ENCODE peak calls at places on chromosomes 7 and 10, in five cellular contexts. X is stimulated activated CD8-positive, alpha-beta memory T cell treated with anti-CD3 and anti-CD28 coated beads, Interleukin-7, amount 100 ng/mL, for 1 hour; H is A172; M is AG09319; P is thoracic aorta. N is an unnamed sample.
A peak's percentile ranks its signal among the peaks of the same experiment; 100 is the strongest.

GRCh38 chr10:23543696-23544095 is 104.8 kb downstream of the OTUD1 start:
- DNase-seq in X (no peak), H (peak; percentile 12), M (no peak), P (no peak), N (no peak)

GRCh38 chr10:120732643-120733313 is 118.4 kb upstream of the WDR11 start:
- DNase-seq in P (no peak), X (no peak), H (peak; percentile 1), M (no peak), N (no peak)

GRCh38 chr10:52644678-52645434 is 127.7 kb downstream of the MBL2 start:
- DNase-seq in P (no peak), X (no peak), H (peak; percentile 84), M (no peak), N (no peak)

GRCh38 chr7:74083928-74084721 is 521 bp downstream of the LIMK1 start:
- DNase-seq in M (no peak), P (no peak), H (peak; percentile 80), X (no peak), N (peak; percentile 85)

GRCh38 chr7:48337012-48337621 is 165.9 kb downstream of the ABCA13 start:
- DNase-seq in H (peak; percentile 36), P (no peak), M (no peak), X (no peak), N (no peak)

GRCh38 chr10:11685787-11686218 is 56.4 kb upstream of the ECHDC3 start:
- DNase-seq in P (no peak), H (peak; percentile 64), X (peak; percentile 9), M (no peak), N (peak; percentile 67)

GRCh38 chr7:85068796-85069195 is 118.1 kb downstream of the SEMA3D start:
- DNase-seq in P (no peak), X (no peak), H (peak; percentile 16), M (peak; percentile 48), N (no peak)

GRCh38 chr7:120521761-120522737 is 249.1 kb downstream of the KCND2 start:
- DNase-seq in M (no peak), H (no peak), P (no peak), X (no peak), N (no peak)

GRCh38 chr7:117098457-117098856 is 145.2 kb downstream of the ST7 start:
- DNase-seq in H (peak; percentile 32), X (no peak), P (no peak), M (peak; percentile 83), N (no peak)

GRCh38 chr7:158957921-158958471 is 101.6 kb downstream of the DYNC2I1 start:
- DNase-seq in P (no peak), H (no peak), M (no peak), X (no peak), N (peak; percentile 88)

GRCh38 chr10:97713351-97713827 is at the start of gene MARVELD1:
- DNase-seq in X (no peak), P (peak; percentile 48), M (peak; percentile 73), H (peak; percentile 68), N (peak; percentile 94)

GRCh38 chr7:2687338-2687869 is 598 bp upstream of the AMZ1 start:
- DNase-seq in H (peak; percentile 61), P (no peak), X (no peak), M (no peak), N (peak; percentile 68)

GRCh38 chr7:158495256-158495655 is 92.4 kb downstream of the PTPRN2 start:
- DNase-seq in H (no peak), P (no peak), X (no peak), M (no peak), N (no peak)

N was measured in kidney.